ENCODE peak calls at places on chromosomes 6 and 20, in seven cellular contexts. S, W, I, P, D, Y and M are unnamed samples.
A peak's percentile ranks its signal among the peaks of the same experiment; 100 is the strongest.

GRCh38 chr20:42406826-42407225 is 782.9 kb downstream of the PTPRT start:
- DNase-seq in S (no peak), W (no peak), I (no peak), P (no peak), D (no peak), Y (no peak), M (no peak)

GRCh38 chr6:5552243-5552642 is 290.9 kb downstream of the FARS2 start:
- DNase-seq in S (no peak), W (no peak), I (no peak), P (no peak), D (no peak), Y (no peak), M (no peak)

GRCh38 chr6:117506180-117506835 is 23.8 kb downstream of the DCBLD1 start:
- DNase-seq in S (no peak), W (no peak), I (no peak), P (no peak), D (no peak), Y (no peak), M (no peak)

GRCh38 chr6:24858154-24858801 is 59.6 kb upstream of the ARMH2 start:
- DNase-seq in S (no peak), W (no peak), I (no peak), P (peak; percentile 31), D (no peak), Y (no peak), M (no peak)

GRCh38 chr6:89895273-89895874 is 1.1 kb downstream of the GJA10 start:
- DNase-seq in S (no peak), W (no peak), I (no peak), P (no peak), D (no peak), Y (no peak), M (no peak)

GRCh38 chr20:19975901-19976300 is 41.3 kb upstream of the NAA20 start:
- DNase-seq in S (no peak), W (no peak), I (no peak), P (no peak), D (peak; percentile 46), Y (no peak), M (no peak)

GRCh38 chr6:134373282-134373922 is 55.5 kb upstream of the SGK1 start:
- DNase-seq in S (no peak), W (no peak), I (no peak), P (peak; percentile 26), D (no peak), Y (no peak), M (no peak)

GRCh38 chr6:111086685-111087084 is 618 bp upstream of the SLC16A10 start:
- DNase-seq in S (no peak), W (no peak), I (no peak), P (no peak), D (no peak), Y (no peak), M (no peak)

GRCh38 chr6:148203970-148204369 is 138.7 kb upstream of the SASH1 start:
- DNase-seq in S (no peak), W (no peak), I (no peak), P (no peak), D (no peak), Y (no peak), M (no peak)

GRCh38 chr20:47927385-47927851 is 142.1 kb upstream of the SULF2 start:
- DNase-seq in S (peak; percentile 67), W (no peak), I (no peak), P (no peak), D (no peak), Y (no peak), M (no peak)

GRCh38 chr6:52617087-52617486 is 40.2 kb upstream of the TRAM2 start:
- DNase-seq in S (no peak), W (no peak), I (no peak), P (no peak), D (no peak), Y (no peak), M (no peak)

GRCh38 chr6:143745160-143746133 is 67.7 kb downstream of the PHACTR2 start:
- DNase-seq in S (no peak), W (peak; percentile 15), I (no peak), P (peak; percentile 62), D (peak; percentile 57), Y (no peak), M (no peak)

GRCh38 chr20:35947489-35947888 is 6.8 kb downstream of the SCAND1 start:
- DNase-seq in S (no peak), W (peak; percentile 42), I (no peak), P (no peak), D (no peak), Y (peak; percentile 60), M (no peak)

GRCh38 chr6:148200302-148200701 is 142.3 kb upstream of the SASH1 start:
- DNase-seq in S (no peak), W (no peak), I (no peak), P (no peak), D (peak; percentile 68), Y (no peak), M (no peak)

GRCh38 chr6:32666420-32667300 is at the start of gene HLA-DQB1:
- DNase-seq in S (no peak), W (peak; percentile 75), I (no peak), P (no peak), D (no peak), Y (no peak), M (no peak)

GRCh38 chr20:59576216-59576953 is 28.0 kb upstream of the PHACTR3 start:
- DNase-seq in S (no peak), W (no peak), I (no peak), P (no peak), D (no peak), Y (no peak), M (no peak)

GRCh38 chr20:59574308-59574707 is 30.0 kb upstream of the PHACTR3 start:
- DNase-seq in S (no peak), W (no peak), I (no peak), P (no peak), D (no peak), Y (no peak), M (no peak)

GRCh38 chr20:59577037-59577808 is 27.1 kb upstream of the PHACTR3 start:
- DNase-seq in S (no peak), W (no peak), I (no peak), P (no peak), D (no peak), Y (no peak), M (no peak)

GRCh38 chr20:59573837-59574236 is 30.5 kb upstream of the PHACTR3 start:
- DNase-seq in S (no peak), W (no peak), I (no peak), P (no peak), D (no peak), Y (no peak), M (no peak)

DNA sequence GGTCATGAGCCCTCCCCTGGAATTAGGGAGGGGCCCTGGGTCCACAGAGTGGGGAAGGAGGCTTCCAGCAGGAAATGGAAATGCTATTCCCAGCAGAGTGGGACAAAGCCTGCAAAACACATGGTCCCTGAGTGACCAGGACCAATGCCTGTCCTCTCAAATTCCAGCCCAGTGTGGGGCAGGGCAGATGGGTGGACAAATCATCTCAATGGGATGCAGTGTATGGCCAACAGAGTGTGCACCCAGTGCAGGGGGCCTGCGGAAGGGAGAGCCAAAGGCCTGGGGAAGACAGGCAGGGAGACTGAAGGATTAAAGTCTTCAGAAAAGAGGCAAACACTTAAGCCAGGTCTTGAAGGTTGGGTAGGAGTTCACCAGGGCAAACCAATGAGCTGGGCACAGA is 28.7 kb upstream of the PHACTR3 start:
- DNase-seq in S (no peak), W (no peak), I (no peak), P (no peak), D (no peak), Y (no peak), M (no peak)
- H3K4me3 ChIP-seq in S (no peak overlapping the region), W (no peak overlapping the region), I (no peak overlapping the region), P (no peak overlapping the region), D (no peak overlapping the region), Y (no peak overlapping the region), M (no peak overlapping the region)

DNA sequence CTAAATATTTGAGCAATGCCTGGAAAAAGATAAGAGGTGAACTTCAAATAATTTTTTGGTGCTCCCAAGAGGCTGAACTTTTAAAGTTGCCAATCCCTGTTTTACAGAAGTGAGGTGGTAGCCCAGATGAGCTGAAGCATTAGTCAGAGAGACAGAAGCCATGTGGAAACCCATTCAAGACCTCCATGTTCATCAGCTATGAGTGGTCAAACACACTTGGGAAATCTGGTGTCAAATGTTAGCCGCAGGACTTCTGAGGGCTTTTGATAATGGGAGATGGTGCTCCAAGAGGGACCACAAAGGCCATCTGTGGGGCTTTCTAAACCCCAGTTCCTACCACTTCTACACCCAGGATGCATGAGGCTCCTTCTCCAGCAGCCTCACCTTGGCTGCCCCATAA is 77.5 kb upstream of the MRPS10 start:
- DNase-seq in S (no peak), W (no peak), I (no peak), P (no peak), D (no peak), Y (no peak), M (no peak)
- H3K4me1 ChIP-seq in S (peaks cover 5% of the 10 kb centered on the region), W (peaks cover 23% of the 10 kb centered on the region), I (peaks cover 24% of the 10 kb centered on the region), P (peaks cover 3% of the 10 kb centered on the region), D (peaks cover 52% of the 10 kb centered on the region), Y (no peaks in the 10 kb centered on the region), M (peaks cover 33% of the 10 kb centered on the region)

DNA sequence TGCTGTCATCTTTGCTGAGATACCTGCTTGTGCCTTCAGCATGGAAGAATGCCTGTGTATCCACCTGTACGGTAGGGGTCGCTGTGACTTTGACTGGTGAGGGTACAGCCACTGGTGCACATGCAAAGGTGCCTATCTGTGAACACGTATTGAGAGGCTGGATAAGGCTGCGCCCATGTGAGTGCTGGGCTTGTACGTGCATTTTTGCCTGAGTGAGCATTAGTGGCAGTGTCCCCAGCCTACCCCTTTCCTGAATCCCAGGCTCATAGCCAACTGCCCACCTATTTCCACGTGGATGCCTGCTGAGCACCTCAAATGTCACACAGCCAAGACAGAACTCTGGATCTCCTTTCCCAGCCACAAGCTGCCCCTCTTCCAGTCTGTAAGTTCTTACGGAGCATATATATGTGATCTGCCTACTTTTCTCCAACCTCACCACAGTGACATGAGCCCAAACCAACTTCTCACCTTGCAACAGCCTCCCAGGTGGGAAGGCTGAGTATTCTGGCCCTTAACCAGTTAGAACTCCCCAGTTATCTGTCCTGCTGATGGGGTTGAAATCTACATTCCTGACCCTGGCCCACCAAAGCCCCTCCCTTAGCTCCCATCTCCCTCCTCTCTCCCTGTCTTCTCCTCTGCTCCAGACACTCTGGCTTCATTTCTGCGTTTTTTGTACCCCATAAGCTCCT is 1.1 kb upstream of the SLC2A10 start:
- DNase-seq in S (no peak), W (no peak), I (no peak), P (peak; percentile 60), D (peak; percentile 65), Y (no peak), M (no peak)
- TF ChIP-seq POLR2AphosphoS5 in S (no peak), W (no peak), I (no peak), P (no peak), D (peak; percentile 39), Y (no peak), M (no peak)

GRCh38 chr6:16698988-16699868 is 62.0 kb downstream of the ATXN1 start:
- DNase-seq in S (no peak), W (no peak), I (no peak), P (no peak), D (no peak), Y (no peak), M (no peak)

GRCh38 chr6:16704706-16705402 is 56.4 kb downstream of the ATXN1 start:
- DNase-seq in S (no peak), W (no peak), I (no peak), P (no peak), D (no peak), Y (no peak), M (no peak)

GRCh38 chr6:16698163-16698533 is 63.1 kb downstream of the ATXN1 start:
- DNase-seq in S (no peak), W (no peak), I (no peak), P (no peak), D (no peak), Y (no peak), M (no peak)

GRCh38 chr6:16697437-16698162 is 63.7 kb downstream of the ATXN1 start:
- DNase-seq in S (no peak), W (no peak), I (no peak), P (no peak), D (no peak), Y (no peak), M (no peak)

GRCh38 chr6:16700202-16700997 is 60.9 kb downstream of the ATXN1 start:
- DNase-seq in S (no peak), W (no peak), I (no peak), P (peak; percentile 28), D (no peak), Y (no peak), M (no peak)
- H3K4me3 ChIP-seq in S (peak overlapping the region; percentile 59), W (no peak overlapping the region), I (peak overlapping the region; percentile 17), P (peak overlapping the region; percentile 24), D (peak overlapping the region; percentile 34), Y (no peak overlapping the region), M (peak overlapping the region; percentile 31)